ENCODE peak calls at places on chromosomes 5 and 9, in nine cellular contexts. J, E, D, I, M, W, G, C and Y are unnamed samples.

GRCh38 chr9:90950600-90950999 is 149.0 kb downstream of the SYK start:
- DNase-seq in G (no peak), E (no peak), W (no peak), I (no peak), C (no peak), M (no peak), J (no peak), D (no peak), Y (no peak)

GRCh38 chr9:6557883-6558282 is 87.6 kb downstream of the GLDC start:
- DNase-seq in W (no peak), D (no peak), I (no peak), C (no peak), E (no peak), G (no peak), J (no peak), M (no peak), Y (peak)

GRCh38 chr9:112699230-112699629 is 18.7 kb downstream of the INIP start:
- DNase-seq in E (peak), G (no peak), M (no peak), J (no peak), D (no peak), W (no peak), C (no peak), I (no peak), Y (no peak)

GRCh38 chr5:144028644-144029043 is 141.8 kb downstream of the YIPF5 start:
- DNase-seq in G (no peak), D (no peak), E (no peak), I (no peak), J (peak), C (no peak), W (no peak), M (no peak), Y (no peak)

GRCh38 chr9:37039065-37039464 is 5.0 kb upstream of the PAX5 start:
- DNase-seq in W (no peak), C (no peak), I (no peak), D (no peak), E (no peak), G (no peak), J (no peak), M (no peak), Y (no peak)

GRCh38 chr9:98310752-98311392 is 55.4 kb upstream of the TBC1D2 start:
- DNase-seq in G (no peak), E (no peak), I (no peak), J (no peak), D (peak), W (no peak), M (no peak), C (no peak), Y (no peak)

GRCh38 chr9:136216541-136217240 is 11.8 kb upstream of the LHX3 start:
- DNase-seq in D (no peak), I (no peak), W (no peak), J (no peak), E (no peak), C (no peak), M (no peak), G (no peak), Y (no peak)

GRCh38 chr9:136012651-136013050 is 51.5 kb upstream of the UBAC1 start:
- DNase-seq in E (no peak), D (peak), J (no peak), W (no peak), I (peak), M (no peak), C (peak), G (no peak), Y (no peak)

GRCh38 chr5:138753794-138754698 is 821 bp downstream of the CTNNA1 start:
- DNase-seq in G (peak), E (peak), I (peak), M (no peak), C (peak), J (peak), D (peak), W (no peak), Y (peak)

GRCh38 chr5:128774605-128775004 is 190.7 kb upstream of the SLC27A6 start:
- DNase-seq in G (no peak), W (no peak), D (no peak), I (no peak), M (no peak), E (no peak), C (no peak), J (no peak), Y (no peak)

GRCh38 chr9:84371737-84372136 is 31.2 kb upstream of the SLC28A3 start:
- DNase-seq in D (no peak), W (no peak), J (peak), G (no peak), M (no peak), I (no peak), E (no peak), C (no peak), Y (no peak)

GRCh38 chr9:72041775-72042194 is 18.6 kb downstream of the C9orf57 start:
- DNase-seq in D (no peak), C (no peak), E (no peak), J (peak), M (no peak), I (peak), G (no peak), W (no peak), Y (no peak)

GRCh38 chr5:173880306-173880985 is 7.7 kb upstream of the CPEB4 start:
- DNase-seq in G (no peak), I (no peak), C (no peak), J (no peak), M (no peak), D (no peak), E (no peak), W (no peak), Y (no peak)

GRCh38 chr9:134937566-134938345 is 20.0 kb upstream of the FCN1 start:
- DNase-seq in W (no peak), C (peak), I (no peak), E (peak), D (peak), G (no peak), J (no peak), M (no peak), Y (no peak)

GRCh38 chr5:22835630-22836029 is 17.5 kb downstream of the CDH12 start:
- DNase-seq in D (no peak), M (no peak), C (no peak), I (no peak), J (no peak), G (no peak), E (no peak), W (no peak), Y (no peak)

GRCh38 chr5:103258957-103259704 is 568 bp downstream of the MACIR start:
- DNase-seq in J (peak), G (peak), C (peak), W (no peak), E (peak), I (peak), D (peak), M (peak), Y (peak)

GRCh38 chr5:180633283-180634177 is 15.9 kb downstream of the FLT4 start:
- DNase-seq in W (no peak), I (no peak), G (no peak), C (no peak), J (no peak), D (peak), E (no peak), M (no peak), Y (no peak)

GRCh38 chr9:78292716-78293497 is 4.0 kb upstream of the PSAT1 start:
- DNase-seq in G (peak), I (no peak), E (no peak), D (no peak), M (no peak), C (no peak), J (no peak), W (no peak), Y (no peak)

GRCh38 chr5:10538789-10539684 is 24.8 kb upstream of the ANKRD33B start:
- DNase-seq in D (no peak), J (no peak), G (no peak), E (no peak), W (no peak), I (no peak), C (no peak), M (no peak), Y (no peak)

GRCh38 chr5:6273090-6273735 is 105.1 kb downstream of the MED10 start:
- DNase-seq in D (no peak), M (no peak), G (no peak), E (peak), W (no peak), C (no peak), J (no peak), I (no peak), Y (no peak)

GRCh38 chr5:68344447-68345111 is 129.0 kb downstream of the PIK3R1 start:
- DNase-seq in M (no peak), I (no peak), W (no peak), D (no peak), E (peak), J (peak), C (no peak), G (no peak), Y (no peak)

GRCh38 chr9:4305065-4305481 is 5.2 kb upstream of the GLIS3 start:
- DNase-seq in C (no peak), G (no peak), W (no peak), J (peak), E (no peak), I (no peak), M (no peak), D (no peak), Y (no peak)

GRCh38 chr5:174732040-174733020 is 7.9 kb downstream of the MSX2 start:
- DNase-seq in I (no peak), C (peak), W (no peak), G (no peak), D (no peak), E (no peak), M (no peak), J (no peak), Y (no peak)

GRCh38 chr5:72692273-72692672 is 124.2 kb upstream of the TNPO1 start:
- DNase-seq in W (no peak), C (no peak), G (no peak), D (no peak), E (no peak), M (no peak), I (no peak), J (no peak), Y (no peak)

GRCh38 chr9:121059998-121060636 is 10.0 kb upstream of the C5 start:
- DNase-seq in W (no peak), D (no peak), J (peak), I (no peak), M (no peak), C (peak), E (peak), G (no peak), Y (peak)

DNA sequence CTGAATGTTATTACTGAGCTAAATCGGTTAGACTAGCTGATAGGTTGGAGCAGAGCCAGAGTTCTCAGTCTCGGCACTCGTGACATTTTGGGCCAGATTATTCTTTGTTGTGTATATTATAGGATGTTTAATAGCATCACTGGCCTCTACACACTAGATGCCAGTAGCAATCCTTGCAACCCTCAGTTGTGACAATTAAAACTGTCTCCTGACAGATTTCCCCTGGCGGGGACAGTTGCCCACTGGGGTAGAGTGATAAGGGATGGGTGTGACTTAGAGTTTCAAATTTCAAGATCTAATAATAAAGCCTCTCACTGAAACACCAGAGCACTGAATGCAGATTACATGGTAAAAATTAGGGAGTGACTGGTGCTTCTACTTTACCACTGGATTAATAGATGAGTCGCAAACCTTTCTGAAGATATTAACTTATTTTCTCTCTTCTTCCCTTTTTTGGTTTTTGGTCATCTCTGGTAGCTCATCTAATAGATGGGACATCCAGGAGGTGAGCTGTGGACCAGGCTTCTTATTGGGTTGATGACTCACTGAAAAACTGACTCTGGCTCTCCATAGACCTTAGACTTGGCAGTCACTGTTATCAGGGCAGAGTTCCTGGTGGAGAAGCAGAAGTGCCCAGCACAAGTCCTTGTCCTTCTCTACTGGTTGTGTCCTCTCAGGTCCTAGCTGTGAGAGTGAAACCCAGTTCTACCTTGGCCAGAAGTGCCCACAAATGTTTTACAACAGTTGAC is 150.3 kb downstream of the UNC13B start:
- DNase-seq in D (no peak), M (no peak), I (no peak), G (no peak), E (no peak), C (no peak), J (no peak), W (no peak), Y (no peak)
- TF ChIP-seq CTCF in D (no peak), M (no peak), I (peak), G (no peak), E (no peak), C (no peak), J (no peak), W (no peak), Y (no peak)

GRCh38 chr5:115369430-115370144 is 73.1 kb upstream of the CCDC112 start:
- DNase-seq in I (no peak), E (no peak), W (no peak), J (no peak), G (no peak), C (no peak), M (no peak), D (no peak), Y (no peak)

GRCh38 chr5:115363879-115364278 is 67.4 kb upstream of the CCDC112 start:
- DNase-seq in C (no peak), E (no peak), D (no peak), W (no peak), I (no peak), J (no peak), G (no peak), M (no peak), Y (no peak)

GRCh38 chr5:115372121-115372520 is 75.7 kb upstream of the CCDC112 start:
- DNase-seq in I (no peak), D (no peak), W (no peak), C (no peak), G (no peak), E (no peak), J (no peak), M (no peak), Y (no peak)

DNA sequence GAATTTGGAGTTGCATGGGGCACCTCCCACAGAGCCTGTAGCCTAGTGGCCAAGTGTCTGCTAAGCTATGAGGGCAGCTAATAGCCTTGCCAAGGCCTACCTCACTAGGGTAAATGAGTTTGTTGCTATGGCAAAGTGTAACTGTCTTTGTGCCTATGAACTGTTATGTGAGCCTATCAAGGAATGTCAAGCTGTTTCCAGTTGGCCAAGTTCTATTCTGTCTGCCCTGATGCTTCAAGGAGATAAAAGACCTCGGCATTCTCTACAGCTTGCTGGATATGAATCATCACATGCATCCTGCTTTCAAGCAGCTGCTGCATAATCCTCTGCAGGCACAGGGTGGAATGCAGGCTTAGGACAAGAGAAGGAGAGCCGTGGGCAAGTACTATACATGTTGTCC is 69.8 kb upstream of the CCDC112 start:
- DNase-seq in W (no peak), M (no peak), D (no peak), C (no peak), G (no peak), E (no peak), I (no peak), J (peak), Y (no peak)
- TF ChIP-seq CTCF in W (no peak), M (no peak), D (no peak), C (no peak), G (no peak), E (no peak), I (no peak), J (no peak), Y (no peak)

DNA sequence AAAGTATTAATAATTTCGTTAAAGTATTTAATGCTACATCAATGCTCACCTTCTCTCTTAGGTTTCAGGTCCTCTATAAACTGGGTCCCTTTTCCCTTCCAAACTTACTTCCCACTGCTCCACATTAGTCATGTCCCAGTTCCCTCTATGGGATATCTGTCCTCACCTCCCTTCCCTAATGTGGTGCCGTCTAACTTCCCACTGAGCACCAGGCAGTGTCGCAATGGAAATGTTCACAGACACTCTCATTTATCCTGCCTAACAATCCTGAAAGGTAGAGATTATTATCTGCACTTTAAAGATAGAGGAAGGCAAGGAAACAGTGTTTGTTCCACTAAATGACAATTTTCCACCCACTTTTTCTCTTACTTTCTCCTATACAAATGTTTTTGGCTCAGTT is 329.7 kb downstream of the CWC27 start:
- DNase-seq in M (no peak), C (no peak), G (no peak), E (no peak), J (no peak), I (no peak), W (no peak), D (no peak), Y (no peak)
- TF ChIP-seq CTCF in M (no peak), C (no peak), G (no peak), E (no peak), J (no peak), I (no peak), W (no peak), D (no peak), Y (no peak)

GRCh38 chr5:127572930-127573329 is 55.5 kb downstream of the PRRC1 start:
- DNase-seq in I (no peak), C (no peak), E (peak), G (no peak), D (no peak), W (no peak), J (no peak), M (no peak), Y (no peak)
- TF ChIP-seq CTCF in I (peak), C (no peak), E (no peak), G (peak), D (no peak), W (no peak), J (peak), M (no peak), Y (no peak)

GRCh38 chr5:150013931-150014330 is 13.4 kb downstream of the HMGXB3 start:
- DNase-seq in G (no peak), M (no peak), I (no peak), C (no peak), W (no peak), D (no peak), E (no peak), J (no peak), Y (no peak)

GRCh38 chr5:150007050-150007449 is 6.5 kb downstream of the HMGXB3 start:
- DNase-seq in W (no peak), G (no peak), D (no peak), I (no peak), M (no peak), C (no peak), E (no peak), J (no peak), Y (no peak)

GRCh38 chr5:150006318-150006717 is 5.8 kb downstream of the HMGXB3 start:
- DNase-seq in G (no peak), E (no peak), M (no peak), D (no peak), C (no peak), I (no peak), J (no peak), W (no peak), Y (no peak)

GRCh38 chr5:150014456-150014855 is 13.9 kb downstream of the HMGXB3 start:
- DNase-seq in J (no peak), I (no peak), C (no peak), G (no peak), D (no peak), M (no peak), E (no peak), W (no peak), Y (no peak)

GRCh38 chr5:150009671-150010387 is 9.3 kb downstream of the HMGXB3 start:
- DNase-seq in M (no peak), I (no peak), E (no peak), D (no peak), G (no peak), J (no peak), C (no peak), W (no peak), Y (no peak)
- TF ChIP-seq CTCF in M (no peak), I (no peak), E (no peak), D (no peak), G (no peak), J (no peak), C (no peak), W (no peak), Y (no peak)